ENCODE peak calls at places on chromosomes 13 and 19, in four cellular contexts. J is keratinocyte; C is stimulated activated CD8-positive, alpha-beta memory T cell treated with anti-CD3 and anti-CD28 coated beads, Interleukin-15, amount 100 ng/mL, for 4 hours; G is A549. A is an unnamed sample.

GRCh38 chr13:23609414-23610186 is 39.4 kb downstream of the TNFRSF19 start:
- DNase-seq in J (no peak), C (no peak), G (no peak), A (peak; percentile 23)

GRCh38 chr19:5536337-5536894 is 31.3 kb downstream of the TINCR start:
- DNase-seq in J (no peak), C (no peak), G (peak; percentile 25), A (no peak)

GRCh38 chr19:29120471-29120870 is 92.5 kb downstream of the UQCRFS1 start:
- DNase-seq in J (no peak), C (no peak), G (no peak), A (no peak)

GRCh38 chr19:32647361-32647760 is 27.6 kb downstream of the ANKRD27 start:
- DNase-seq in J (no peak), C (no peak), G (no peak), A (no peak)

GRCh38 chr13:40172149-40172591 is 494.3 kb downstream of the FOXO1 start:
- DNase-seq in J (peak; percentile 28), C (no peak), G (no peak), A (no peak)

GRCh38 chr13:103772576-103772975 is 706.4 kb upstream of the SLC10A2 start:
- DNase-seq in J (no peak), C (no peak), G (peak; percentile 1), A (no peak)

GRCh38 chr19:11766597-11767591 is at the start of gene ZNF441:
- DNase-seq in J (peak; percentile 64), C (peak; percentile 82), G (no peak), A (peak; percentile 100)

GRCh38 chr13:93435651-93436050 is 209.0 kb downstream of the GPC6 start:
- DNase-seq in J (no peak), C (no peak), G (no peak), A (no peak)

A was measured in colonic mucosa.